ENCODE peak calls at places on chromosomes 3 and 15, in seven cellular contexts. D, V, O, H, S, W and X are unnamed samples.

GRCh38 chr3:72924055-72924454 is 36.2 kb downstream of the GXYLT2 start:
- DNase-seq in D (no peak), V (no peak), O (no peak), H (no peak), S (no peak), W (no peak), X (no peak)

GRCh38 chr3:24496529-24497482 is 2.2 kb upstream of the THRB start:
- DNase-seq in D (peak; percentile 74), V (peak; percentile 91), O (peak; percentile 9), H (no peak), S (peak; percentile 69), W (no peak), X (no peak)

GRCh38 chr3:186519021-186519658 is 25.0 kb downstream of the CRYGS start:
- DNase-seq in D (no peak), V (no peak), O (no peak), H (no peak), S (no peak), W (peak; percentile 36), X (no peak)

GRCh38 chr15:79702621-79703020 is 194.2 kb downstream of the MTHFS start:
- DNase-seq in D (no peak), V (no peak), O (no peak), H (no peak), S (no peak), W (no peak), X (no peak)

GRCh38 chr3:128229077-128229837 is 76.0 kb downstream of the EEFSEC start:
- DNase-seq in D (no peak), V (peak; percentile 62), O (no peak), H (no peak), S (no peak), W (no peak), X (no peak)

GRCh38 chr15:29097971-29098370 is 171.7 kb downstream of the NSMCE3 start:
- DNase-seq in D (no peak), V (no peak), O (no peak), H (no peak), S (no peak), W (no peak), X (no peak)

GRCh38 chr3:31452495-31453106 is 80.1 kb upstream of the STT3B start:
- DNase-seq in D (no peak), V (no peak), O (no peak), H (no peak), S (no peak), W (no peak), X (no peak)

GRCh38 chr3:10883478-10884234 is 67.6 kb downstream of the SLC6A11 start:
- DNase-seq in D (peak; percentile 31), V (no peak), O (no peak), H (no peak), S (no peak), W (no peak), X (no peak)

GRCh38 chr3:149532463-149533180 is 58.1 kb downstream of the TM4SF4 start:
- DNase-seq in D (no peak), V (no peak), O (no peak), H (no peak), S (no peak), W (no peak), X (no peak)